ENCODE peak calls at places on chromosome 14, in four cellular contexts. Y is stimulated activated CD4-positive, alpha-beta T cell treated with anti-CD3 and anti-CD28 coated beads, Interleukin-2, amount 100 ng/mL, for 24 hours; X is effector CD8-positive, alpha-beta T cell; S is NCI-H510A. K is an unnamed sample.

GRCh38 chr14:23481362-23481970 is 12.0 kb downstream of the NGDN start:
- DNase-seq in Y (no peak), X (no peak), S (no peak), K (no peak)

GRCh38 chr14:35046751-35047536 is 872 bp downstream of the FAM177A1 start:
- DNase-seq in Y (peak; percentile 49), X (no peak), S (peak; percentile 42), K (peak; percentile 38)

GRCh38 chr14:102870994-102871831 is 51.2 kb upstream of the AMN start:
- DNase-seq in Y (no peak), X (no peak), S (no peak), K (peak; percentile 58)

GRCh38 chr14:47549886-47550285 is 125.5 kb downstream of the MDGA2 start:
- DNase-seq in Y (no peak), X (no peak), S (no peak), K (no peak)

GRCh38 chr14:73295198-73295796 is 58.0 kb downstream of the PAPLN start:
- DNase-seq in Y (no peak), X (no peak), S (no peak), K (peak; percentile 45)

GRCh38 chr14:94123296-94123695 is 6.1 kb downstream of the IFI27L2 start:
- DNase-seq in Y (peak; percentile 9), X (no peak), S (no peak), K (no peak)

GRCh38 chr14:99757331-99758070 is 35.7 kb upstream of the EML1 start:
- DNase-seq in Y (no peak), X (no peak), S (no peak), K (no peak)

GRCh38 chr14:75011356-75012097 is 8.8 kb downstream of the EIF2B2 start:
- DNase-seq in Y (no peak), X (no peak), S (no peak), K (no peak)

GRCh38 chr14:101843665-101844064 is 82.2 kb downstream of the PPP2R5C start:
- DNase-seq in Y (peak; percentile 58), X (no peak), S (no peak), K (peak; percentile 80)

GRCh38 chr14:48937796-48938195 is 648.4 kb downstream of the RPS29 start:
- DNase-seq in Y (no peak), X (no peak), S (no peak), K (no peak)

GRCh38 chr14:36768638-36769337 is 107.1 kb downstream of the PAX9 start:
- DNase-seq in Y (no peak), X (no peak), S (no peak), K (no peak)

GRCh38 chr14:38608244-38608643 is 352.4 kb upstream of the CLEC14A start:
- DNase-seq in Y (no peak), X (no peak), S (no peak), K (no peak)

GRCh38 chr14:90489916-90490726 is 93.3 kb downstream of the CALM1 start:
- DNase-seq in Y (no peak), X (no peak), S (no peak), K (no peak)

GRCh38 chr14:64510127-64510808 is 5.7 kb downstream of the ZBTB1 start:
- DNase-seq in Y (no peak), X (no peak), S (no peak), K (no peak)

GRCh38 chr14:24315807-24316596 is 4.7 kb downstream of the LTB4R start:
- DNase-seq in Y (no peak), X (no peak), S (no peak), K (no peak)

GRCh38 chr14:61438497-61438859 is 117.1 kb downstream of the PRKCH start:
- DNase-seq in Y (peak; percentile 19), X (no peak), S (no peak), K (no peak)

GRCh38 chr14:58815781-58816297 is 178.1 kb downstream of the DACT1 start:
- DNase-seq in Y (no peak), X (no peak), S (no peak), K (no peak)

GRCh38 chr14:35342160-35343010 is 50.2 kb downstream of the PSMA6 start:
- DNase-seq in Y (no peak), X (no peak), S (no peak), K (no peak)

K was measured in MM.1S.